ENCODE peak calls at places on chromosome 2, in six cellular contexts. F is A673, W is BJ, N is upper lobe of right lung, S is HCT116, B is bronchial epithelial cell. O is an unnamed sample.

GRCh38 chr2:129929321-129930290 is 49.9 kb upstream of the RAB6C start:
- DNase-seq in S (no peak), B (no peak), N (no peak), F (no peak), W (peak), O (no peak)

GRCh38 chr2:237199082-237199481 is 113.4 kb downstream of the COPS8 start:
- DNase-seq in F (no peak), N (no peak), B (no peak), W (no peak), S (no peak), O (no peak)

GRCh38 chr2:201759567-201759966 is 21.2 kb downstream of the ALS2 start:
- DNase-seq in F (no peak), S (no peak), W (no peak), B (no peak), N (no peak), O (no peak)

GRCh38 chr2:180495606-180496005 is 484.8 kb upstream of the UBE2E3 start:
- DNase-seq in F (no peak), N (no peak), S (no peak), W (no peak), B (peak), O (no peak)

GRCh38 chr2:118051956-118052355 is 36.3 kb upstream of the INSIG2 start:
- DNase-seq in N (no peak), B (no peak), F (no peak), W (no peak), S (no peak), O (no peak)

GRCh38 chr2:239143858-239144712 is 256.7 kb downstream of the HDAC4 start:
- DNase-seq in F (peak), S (peak), N (no peak), B (peak), W (no peak), O (no peak)

GRCh38 chr2:209526541-209526940 is 102.7 kb downstream of the MAP2 start:
- DNase-seq in F (peak), W (no peak), B (no peak), N (no peak), S (no peak), O (no peak)

GRCh38 chr2:238046871-238047270 is 13.9 kb upstream of the SCLY start:
- DNase-seq in N (no peak), W (no peak), F (no peak), S (no peak), B (no peak), O (no peak)

GRCh38 chr2:1755436-1756191 is 11.3 kb upstream of the PXDN start:
- DNase-seq in F (no peak), W (no peak), S (no peak), N (no peak), B (no peak), O (no peak)

GRCh38 chr2:142061733-142062132 is 69.1 kb downstream of the LRP1B start:
- DNase-seq in N (no peak), S (no peak), W (no peak), F (no peak), B (no peak), O (no peak)

GRCh38 chr2:204475403-204475802 is 69.9 kb upstream of the PARD3B start:
- DNase-seq in W (no peak), N (no peak), B (no peak), F (no peak), S (no peak), O (no peak)

GRCh38 chr2:113762377-113763118 is 6.1 kb upstream of the SLC35F5 start:
- DNase-seq in F (no peak), W (peak), S (no peak), B (no peak), N (no peak), O (peak)

GRCh38 chr2:2183135-2183534 is 147.9 kb downstream of the MYT1L start:
- DNase-seq in B (no peak), N (no peak), W (no peak), F (no peak), S (no peak), O (no peak)

GRCh38 chr2:136248242-136248641 is 130.3 kb upstream of the CXCR4 start:
- DNase-seq in F (peak), N (no peak), B (peak), S (peak), W (no peak), O (no peak)

GRCh38 chr2:157438907-157439791 is 4.7 kb downstream of the CYTIP start:
- DNase-seq in W (no peak), F (peak), N (no peak), S (no peak), B (no peak), O (no peak)

GRCh38 chr2:128395640-128396499 is 77.2 kb upstream of the HS6ST1 start:
- DNase-seq in F (peak), S (no peak), B (peak), W (no peak), N (peak), O (no peak)

GRCh38 chr2:105768961-105769452 is 24.3 kb downstream of the NCK2 start:
- DNase-seq in N (no peak), S (no peak), W (no peak), B (peak), F (no peak), O (no peak)

GRCh38 chr2:16473575-16473974 is 192.1 kb downstream of the CYRIA start:
- DNase-seq in S (no peak), W (no peak), F (no peak), N (no peak), B (no peak), O (no peak)

GRCh38 chr2:22143840-22144239 is 1020.1 kb downstream of the TDRD15 start:
- DNase-seq in S (no peak), W (no peak), B (no peak), F (no peak), N (no peak), O (no peak)

GRCh38 chr2:56613254-56613653 is 429.5 kb downstream of the CCDC85A start:
- DNase-seq in F (no peak), W (no peak), B (no peak), N (no peak), S (no peak), O (no peak)

GRCh38 chr2:196544906-196545433 is 94.5 kb upstream of the CCDC150 start:
- DNase-seq in B (no peak), W (no peak), F (peak), S (no peak), N (no peak), O (no peak)

GRCh38 chr2:45954233-45954850 is 302.9 kb downstream of the PRKCE start:
- DNase-seq in W (no peak), B (no peak), F (peak), N (no peak), S (no peak), O (no peak)

GRCh38 chr2:222289280-222290250 is 9.2 kb downstream of the PAX3 start:
- DNase-seq in F (no peak), N (no peak), B (no peak), W (no peak), S (no peak), O (no peak)

GRCh38 chr2:202149155-202149762 is 76.2 kb downstream of the KIAA2012 start:
- DNase-seq in B (no peak), S (no peak), F (peak), N (no peak), W (no peak), O (no peak)

GRCh38 chr2:233499928-233500327 is 66.7 kb downstream of the USP40 start:
- DNase-seq in S (no peak), B (no peak), F (no peak), W (no peak), N (no peak), O (no peak)

GRCh38 chr2:120133572-120134244 is 89.5 kb downstream of the TMEM185B start:
- DNase-seq in F (no peak), S (no peak), B (no peak), N (no peak), W (no peak), O (no peak)
- TF ChIP-seq CTCF in F (no peak), S (no peak), B (no peak), N (no peak), W (no peak), O (no peak)

GRCh38 chr2:231640646-231641111 is 48.0 kb downstream of the TEX44 start:
- DNase-seq in N (no peak), F (no peak), S (peak), B (no peak), W (no peak), O (no peak)

GRCh38 chr2:231640229-231640628 is 47.6 kb downstream of the TEX44 start:
- DNase-seq in F (no peak), B (no peak), S (no peak), N (no peak), W (no peak), O (no peak)

GRCh38 chr2:231644426-231644825 is 51.8 kb downstream of the TEX44 start:
- DNase-seq in B (no peak), W (no peak), N (no peak), F (no peak), S (no peak), O (no peak)

GRCh38 chr2:231643494-231643888 is 50.8 kb downstream of the TEX44 start:
- DNase-seq in W (no peak), B (no peak), F (no peak), S (no peak), N (no peak), O (no peak)

DNA sequence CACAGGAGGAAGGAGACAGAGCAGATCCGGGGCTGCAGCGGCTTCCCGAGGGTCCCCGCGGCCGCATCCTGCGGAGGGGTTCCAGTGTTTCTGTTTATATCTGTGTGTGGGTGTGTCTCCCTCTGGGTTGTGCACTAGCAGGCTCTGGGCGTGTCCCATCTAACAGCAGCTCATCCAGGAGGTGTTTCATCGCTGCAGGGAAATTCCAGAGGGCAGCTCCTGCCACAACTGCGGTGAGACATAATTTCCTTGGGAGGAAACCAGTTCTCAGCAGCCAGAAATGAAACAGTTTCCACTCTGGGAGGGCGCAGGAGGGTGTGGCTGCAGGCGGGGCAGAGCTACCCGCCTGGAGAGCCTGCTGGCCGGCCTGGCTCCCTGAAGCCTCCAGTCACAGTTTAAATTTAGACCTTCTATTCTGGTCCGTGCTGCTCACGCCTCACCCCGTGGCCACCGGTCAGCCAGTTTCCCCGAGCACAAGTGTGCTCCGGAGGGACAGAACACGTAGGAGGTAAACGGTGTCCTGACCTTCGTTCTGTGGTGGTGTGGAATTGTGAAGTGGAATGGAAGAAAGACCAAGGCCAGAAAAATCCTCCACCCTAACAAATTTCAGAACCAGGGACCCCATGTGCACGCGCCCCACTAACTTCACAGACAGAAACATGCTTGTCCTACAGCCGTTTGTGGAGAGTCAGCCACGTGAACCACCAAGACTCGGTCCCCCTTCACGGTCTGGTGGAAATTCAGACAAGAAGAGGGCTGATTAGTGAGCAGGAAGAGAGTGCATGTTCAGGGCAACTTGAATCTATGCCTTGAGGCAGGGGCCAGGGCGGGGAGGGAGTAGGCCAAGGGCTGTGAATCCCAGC is 50.2 kb downstream of the TEX44 start:
- DNase-seq in N (peak), B (peak), S (peak), W (peak), F (peak), O (peak)
- H3K4me3 ChIP-seq in N (peak), B (no peak), S (peak), W (no peak), F (peak), O (no peak)

GRCh38 chr2:143296089-143296488 is 166.9 kb downstream of the ARHGAP15 start:
- DNase-seq in B (no peak), F (no peak), N (no peak), S (no peak), W (no peak), O (no peak)
- TF ChIP-seq CTCF in B (no peak), F (no peak), N (no peak), S (no peak), W (no peak), O (no peak)

DNA sequence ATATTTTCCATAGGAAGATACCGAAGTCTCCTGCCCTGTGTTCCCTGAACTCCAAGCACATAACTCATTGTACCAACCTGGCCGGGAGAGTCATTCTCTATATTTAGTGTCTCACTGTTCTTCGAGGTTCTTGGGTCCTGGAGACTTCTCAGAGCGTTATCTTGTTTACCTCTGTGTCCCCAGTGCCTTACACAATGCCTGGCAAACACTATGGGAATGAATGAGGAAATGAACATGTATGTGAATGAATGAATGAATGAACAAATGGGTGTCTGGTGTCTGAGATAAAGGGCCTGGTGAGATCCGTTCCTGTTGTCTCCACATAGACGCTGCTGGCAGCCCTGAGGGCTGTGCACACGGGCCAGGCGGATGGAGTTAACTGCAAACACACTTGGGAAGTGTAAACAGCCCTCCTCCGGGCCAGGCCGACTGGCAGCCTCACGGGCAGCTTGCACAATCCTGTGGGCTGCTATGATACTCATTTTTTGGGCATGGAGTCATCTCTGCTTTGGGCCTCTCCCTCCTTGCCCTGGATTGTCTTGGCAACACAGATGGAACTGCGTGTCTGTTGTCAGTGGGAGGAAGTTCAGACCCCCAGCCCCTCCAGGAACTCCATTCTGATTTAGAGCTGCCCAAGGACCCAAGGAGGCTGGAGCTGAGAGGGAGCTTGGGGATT is 124.2 kb downstream of the INHBB start:
- DNase-seq in B (peak), W (peak), S (no peak), F (no peak), N (peak), O (peak)
- H3K4me3 ChIP-seq in B (no peak), W (no peak), S (no peak), F (no peak), N (no peak), O (no peak)

GRCh38 chr2:171109571-171109970 is 51.1 kb downstream of the TLK1 start:
- DNase-seq in N (no peak), F (no peak), S (no peak), W (no peak), B (no peak), O (no peak)
- TF ChIP-seq CTCF in N (no peak), F (no peak), S (no peak), W (no peak), B (no peak), O (no peak)

GRCh38 chr2:57760448-57760847 is 286.2 kb upstream of the VRK2 start:
- DNase-seq in F (no peak), B (no peak), N (no peak), S (no peak), W (no peak), O (no peak)
- H3K4me3 ChIP-seq in F (peak), B (no peak), N (no peak), S (no peak), W (no peak), O (no peak)

GRCh38 chr2:10909050-10909995 is 2.4 kb upstream of the KCNF1 start:
- DNase-seq in F (peak), B (no peak), W (no peak), N (no peak), S (peak), O (no peak)
- TF ChIP-seq CTCF in F (peak), B (peak), W (peak), N (peak), S (peak), O (peak)

DNA sequence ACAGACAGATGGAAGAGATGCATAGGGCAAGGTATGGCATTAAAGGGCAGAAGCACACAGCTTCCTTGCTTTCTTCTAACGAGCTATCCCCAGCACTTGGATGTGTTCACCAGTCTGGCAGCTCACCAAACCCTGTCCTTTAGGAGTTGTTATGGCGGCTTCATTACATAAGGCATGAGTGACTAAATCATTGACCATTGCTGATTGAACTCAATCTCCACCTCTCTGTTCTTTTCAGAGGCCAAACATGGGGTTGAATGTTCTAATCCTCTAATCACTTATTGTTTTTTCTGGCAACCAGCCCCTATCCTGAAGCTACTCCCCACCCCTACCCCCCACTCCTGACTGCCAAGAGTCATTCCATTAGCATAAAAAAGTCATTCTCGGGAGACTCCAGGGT is 301.8 kb downstream of the XIRP2 start:
- DNase-seq in S (no peak), N (no peak), B (no peak), W (no peak), F (no peak), O (no peak)
- H3K4me3 ChIP-seq in S (no peak), N (no peak), B (no peak), W (no peak), F (no peak), O (no peak)

O was measured in AG04449.